ENCODE peak calls at places on chromosomes 7 and 10, in eight cellular contexts. Z is AG10803; Y is amygdala; O is skeletal muscle cell; P is AG08396; W is fibroblast of the conjunctiva; D is NCI-H774; M is stimulated activated CD4-positive, alpha-beta T cell treated with anti-CD3 and anti-CD28 coated beads, Interleukin-12 subunit alpha, Interleukin-12 subunit beta, amount 100 ng/mL, for 24 hours. I is an unnamed sample.
A peak's percentile ranks its signal among the peaks of the same experiment; 100 is the strongest.

GRCh38 chr10:74008212-74008731 is 10.4 kb downstream of the VCL start:
- DNase-seq in P (peak; percentile 24), W (peak; percentile 77), M (no peak), Z (peak; percentile 88), Y (no peak), D (no peak), O (peak; percentile 39), I (no peak)

GRCh38 chr7:69659964-69660363 is 61.7 kb downstream of the AUTS2 start:
- DNase-seq in Z (peak; percentile 71), D (no peak), W (no peak), M (no peak), P (no peak), O (no peak), Y (no peak), I (no peak)

GRCh38 chr10:74058071-74058470 is 60.2 kb downstream of the VCL start:
- DNase-seq in O (no peak), W (no peak), Y (no peak), Z (no peak), P (no peak), D (no peak), M (no peak), I (no peak)

GRCh38 chr10:86182150-86182549 is 184.4 kb downstream of the GRID1 start:
- DNase-seq in D (no peak), Y (peak; percentile 77), Z (no peak), P (no peak), W (no peak), O (no peak), M (no peak), I (no peak)

GRCh38 chr7:41724996-41725395 is 22.1 kb upstream of the INHBA start:
- DNase-seq in W (no peak), Y (no peak), Z (no peak), M (no peak), D (no peak), P (no peak), O (no peak), I (no peak)

GRCh38 chr7:107206706-107207105 is 37.9 kb downstream of the HBP1 start:
- DNase-seq in P (no peak), Y (no peak), Z (peak; percentile 28), D (no peak), O (no peak), W (no peak), M (no peak), I (no peak)

GRCh38 chr7:57868771-57869483 is 418.9 kb downstream of the ZNF716 start:
- DNase-seq in P (peak; percentile 1), W (no peak), M (no peak), D (no peak), Y (no peak), O (no peak), Z (no peak), I (no peak)

GRCh38 chr7:128106840-128107239 is 75.6 kb upstream of the LRRC4 start:
- DNase-seq in Y (no peak), W (no peak), D (no peak), M (no peak), P (no peak), O (no peak), Z (no peak), I (no peak)

GRCh38 chr7:54813398-54813797 is 54.4 kb upstream of the SEC61G start:
- DNase-seq in P (no peak), Y (no peak), Z (peak; percentile 48), M (no peak), D (no peak), W (no peak), O (peak; percentile 24), I (no peak)

I was measured in keratinocyte.